ENCODE peak calls at places on chromosomes 11 and 22, in ten cellular contexts. N is heart right ventricle, Y is Peyer's patch, I is GM13977, V is gastrocnemius medialis, D is tibial artery, A is Calu3, W is right atrium auricular region, P is epithelial cell of esophagus, Q is astrocyte of the spinal cord. O is an unnamed sample.

GRCh38 chr11:69535928-69536327 is 54.5 kb downstream of the LINC01488 start:
- DNase-seq in P (no peak), D (peak), Y (no peak), Q (no peak), A (no peak), W (no peak), V (no peak), I (no peak), N (no peak), O (no peak)

GRCh38 chr11:65425971-65426838 is 3.6 kb downstream of the NEAT1 start:
- DNase-seq in I (peak), Y (peak), V (no peak), W (peak), D (no peak), N (no peak), A (no peak), Q (peak), P (peak), O (peak)

GRCh38 chr22:20115691-20116375 is at the start of gene RANBP1:
- DNase-seq in W (no peak), A (no peak), Y (no peak), V (no peak), D (no peak), N (peak), I (no peak), P (no peak), Q (no peak), O (no peak)

GRCh38 chr22:49768511-49768910 is 59.2 kb downstream of the BRD1 start:
- DNase-seq in W (no peak), Y (no peak), N (no peak), A (no peak), D (peak), P (no peak), Q (no peak), V (peak), I (no peak), O (no peak)

GRCh38 chr11:118530180-118530682 is 761 bp upstream of the TMEM25 start:
- DNase-seq in N (no peak), Q (peak), A (no peak), V (peak), D (no peak), Y (no peak), P (no peak), I (no peak), W (no peak), O (peak)

GRCh38 chr11:82995754-82996398 is 75.8 kb downstream of the RAB30 start:
- DNase-seq in A (no peak), Y (no peak), I (peak), N (peak), P (peak), Q (peak), W (no peak), D (no peak), V (peak), O (peak)

GRCh38 chr11:72189448-72190250 is 2.3 kb upstream of the FOLR1 start:
- DNase-seq in V (no peak), Y (no peak), I (no peak), W (no peak), A (no peak), D (no peak), Q (no peak), N (no peak), P (no peak), O (no peak)

GRCh38 chr11:126764221-126764620 is 236.3 kb downstream of the KIRREL3 start:
- DNase-seq in W (no peak), I (no peak), P (no peak), D (no peak), A (peak), V (no peak), Y (no peak), Q (no peak), N (no peak), O (peak)

GRCh38 chr22:46061431-46062231 is 84.7 kb upstream of the WNT7B start:
- DNase-seq in Q (no peak), Y (no peak), V (peak), D (peak), N (no peak), A (no peak), W (no peak), I (no peak), P (no peak), O (no peak)

GRCh38 chr22:27552863-27553262 is 248.7 kb downstream of the MN1 start:
- DNase-seq in Y (no peak), N (no peak), D (no peak), V (no peak), P (no peak), Q (no peak), A (no peak), I (no peak), W (no peak), O (no peak)

GRCh38 chr11:75577198-75577597 is 15.1 kb downstream of the SERPINH1 start:
- DNase-seq in N (peak), Q (no peak), V (no peak), A (peak), I (peak), D (no peak), W (no peak), P (no peak), Y (peak), O (peak)

GRCh38 chr22:22691716-22692701 is 47.6 kb downstream of the GGTLC2 start:
- DNase-seq in I (no peak), Q (no peak), W (no peak), D (peak), P (peak), Y (peak), A (peak), N (no peak), V (no peak), O (peak)

GRCh38 chr22:23908561-23909205 is 14.5 kb downstream of the MIF start:
- DNase-seq in I (no peak), V (no peak), Q (no peak), P (no peak), D (peak), A (no peak), W (no peak), Y (no peak), N (no peak), O (no peak)

GRCh38 chr11:75262436-75262835 is 21.9 kb downstream of the TPBGL start:
- DNase-seq in V (peak), W (no peak), A (no peak), N (no peak), D (peak), Y (no peak), I (no peak), P (no peak), Q (no peak), O (no peak)

DNA sequence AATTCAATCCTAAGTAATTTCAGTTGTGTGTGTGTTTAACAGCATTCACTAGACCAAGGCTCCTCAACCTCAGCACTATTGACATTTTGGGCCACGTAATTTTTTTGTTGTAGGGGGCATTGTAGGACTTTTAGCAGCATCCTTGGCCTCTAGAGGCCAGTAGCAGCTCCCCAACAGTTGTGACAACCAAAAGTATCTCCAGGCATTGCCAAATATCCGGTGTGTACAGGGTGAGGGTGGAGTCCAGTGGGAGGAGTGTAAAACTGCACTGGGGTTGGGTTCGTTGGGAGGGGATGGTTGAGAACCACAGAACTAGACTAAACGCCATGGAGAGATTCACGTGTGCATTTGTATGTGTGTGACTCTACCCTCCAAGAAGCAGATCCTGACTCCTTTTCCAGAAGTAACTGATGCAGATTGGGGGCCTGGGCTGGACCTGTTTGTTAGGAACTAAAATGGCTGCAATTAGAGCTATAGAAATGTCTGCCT is 5.9 kb upstream of the PHF21A start:
- DNase-seq in A (peak), Y (no peak), I (peak), P (peak), D (no peak), N (no peak), V (peak), W (no peak), Q (peak), O (peak)
- TF ChIP-seq CTCF in A (peak), Y (no peak), I (peak), P (peak), D (no peak), N (peak), V (no peak), W (peak), Q (peak), O (peak)

DNA sequence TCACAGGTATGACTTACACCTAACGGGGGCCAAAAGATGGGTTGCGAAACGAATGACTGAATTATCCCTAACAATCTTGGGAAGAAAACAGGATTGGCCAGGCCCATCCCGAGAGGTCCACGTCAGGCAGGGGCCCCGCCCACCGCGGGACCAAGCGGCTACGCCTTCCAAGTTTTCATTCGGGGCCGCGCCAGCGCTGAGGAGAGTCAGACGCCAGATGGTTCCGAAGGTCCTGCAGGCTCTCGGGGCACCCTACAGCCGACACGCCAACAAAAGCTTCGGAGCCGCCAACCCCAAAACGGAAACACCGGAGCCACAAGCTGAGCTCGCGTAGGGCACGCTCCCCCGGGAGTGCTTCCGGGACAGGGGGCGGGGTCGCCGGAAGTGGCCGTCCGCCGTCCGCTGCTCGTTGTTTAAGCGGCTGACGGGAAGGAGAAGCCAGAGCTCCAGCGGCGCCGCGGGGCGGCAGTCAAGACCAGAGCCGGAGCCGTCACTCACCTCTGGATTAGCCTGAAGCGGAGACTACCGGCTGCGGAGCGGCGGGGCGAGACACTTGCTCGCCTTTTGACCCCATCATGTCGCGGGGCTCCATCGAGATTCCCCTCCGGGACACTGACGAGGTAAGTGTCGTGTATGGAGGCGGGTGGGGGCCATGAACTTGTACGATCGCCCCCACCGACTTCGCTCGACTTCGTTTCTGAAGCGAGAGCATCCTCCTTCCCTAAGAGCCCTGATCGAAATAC is at the start of gene CTR9:
- DNase-seq in D (peak), I (peak), Q (peak), Y (peak), V (peak), A (peak), N (peak), P (peak), W (peak), O (peak)
- TF ChIP-seq CTCF in D (no peak), I (peak), Q (peak), Y (peak), V (no peak), A (no peak), N (peak), P (peak), W (peak), O (no peak)

DNA sequence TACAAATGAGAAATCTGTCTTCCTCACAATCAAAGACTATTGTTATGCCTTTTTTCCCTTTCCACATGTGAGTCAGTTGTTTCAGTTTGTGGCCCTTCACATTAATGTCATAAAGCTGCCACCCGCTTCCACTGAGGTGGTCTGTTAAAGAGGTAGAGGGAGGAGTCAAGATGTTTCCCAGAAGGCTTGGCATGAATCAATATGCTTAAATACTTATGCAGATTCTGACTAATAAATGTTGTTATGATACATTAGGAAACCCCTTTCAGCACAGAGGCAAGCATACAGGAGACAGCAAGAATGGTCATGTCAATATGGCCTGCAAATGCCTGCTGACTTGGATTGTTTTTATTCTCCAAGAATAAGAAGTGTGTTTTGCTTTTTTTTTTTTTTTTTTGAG is 6.5 kb downstream of the RTN3 start:
- DNase-seq in A (no peak), Q (no peak), Y (no peak), D (no peak), P (peak), N (no peak), I (no peak), W (no peak), V (no peak), O (no peak)
- TF ChIP-seq CTCF in A (no peak), Q (no peak), Y (no peak), D (no peak), P (no peak), N (no peak), I (no peak), W (no peak), V (no peak), O (no peak)

DNA sequence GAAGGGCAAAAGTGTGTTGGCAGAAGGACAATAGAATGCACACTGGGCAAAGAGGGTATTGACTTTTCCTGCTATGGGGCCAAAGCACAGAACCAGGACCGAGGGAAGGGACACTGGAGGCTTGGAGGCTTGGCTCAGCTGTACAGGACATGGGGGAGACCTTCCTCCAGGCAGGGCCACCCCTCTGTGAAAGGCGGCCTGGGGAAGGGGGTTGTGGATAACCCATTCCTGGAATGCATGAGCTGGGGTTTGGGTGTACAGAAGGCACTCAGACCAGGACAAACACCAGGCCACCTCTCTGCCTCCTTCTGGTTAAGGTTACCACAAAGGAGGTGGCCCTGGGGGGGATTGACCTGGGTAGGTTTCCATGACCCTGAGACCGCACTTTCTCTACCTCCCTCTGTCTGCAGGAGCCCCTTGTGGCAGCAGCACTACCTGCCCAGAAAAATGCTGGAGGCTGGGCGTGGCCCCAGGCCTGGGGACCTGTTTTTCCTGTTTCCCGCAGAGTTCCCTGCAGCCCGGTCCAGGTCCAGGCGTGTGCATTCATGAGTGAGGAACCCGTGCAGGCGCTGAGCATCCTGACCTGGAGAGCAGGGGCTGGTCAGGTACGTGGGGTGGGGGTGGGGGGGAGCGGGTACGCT is 9.6 kb downstream of the P2RY2 start:
- DNase-seq in Y (no peak), W (no peak), D (peak), Q (no peak), V (peak), N (no peak), I (no peak), A (peak), P (peak), O (no peak)
- TF ChIP-seq CTCF in Y (no peak), W (no peak), D (no peak), Q (no peak), V (no peak), N (no peak), I (no peak), A (peak), P (peak), O (no peak)

O was measured in foreskin fibroblast.